ENCODE peak calls at places on chromosomes 13 and 19, in eight cellular contexts. One of them, this sample, is unnamed. For H3K4me1, the result is how much of the 10 kb centered on the place peaks cover.

GRCh38 chr19:4581381-4582111 is 22.1 kb upstream of the SEMA6B start:
- DNase-seq in naive thymus-derived CD4-positive, alpha-beta T cell: no peak
- DNase-seq in heart right ventricle: no peak
- DNase-seq in stomach: no peak
- DNase-seq in SJSA1: no peak
- DNase-seq in MM.1S: no peak
- DNase-seq in transverse colon: no peak
- DNase-seq in left lung: no peak
- DNase-seq in this sample: peak

GRCh38 chr19:54186934-54187381 is 2.4 kb downstream of the MBOAT7 start:
- DNase-seq in left lung: peak
- DNase-seq in MM.1S: no peak
- DNase-seq in heart right ventricle: no peak
- DNase-seq in naive thymus-derived CD4-positive, alpha-beta T cell: no peak
- DNase-seq in transverse colon: peak
- DNase-seq in stomach: peak
- DNase-seq in SJSA1: no peak
- DNase-seq in this sample: no peak

GRCh38 chr19:39631178-39631577 is 24.5 kb upstream of the LGALS16 start:
- DNase-seq in SJSA1: no peak
- DNase-seq in stomach: no peak
- DNase-seq in transverse colon: no peak
- DNase-seq in heart right ventricle: no peak
- DNase-seq in MM.1S: no peak
- DNase-seq in naive thymus-derived CD4-positive, alpha-beta T cell: no peak
- DNase-seq in left lung: no peak
- DNase-seq in this sample: no peak

GRCh38 chr13:108200781-108201398 is 14.4 kb downstream of the LIG4 start:
- DNase-seq in MM.1S: no peak
- DNase-seq in stomach: no peak
- DNase-seq in transverse colon: no peak
- DNase-seq in left lung: no peak
- DNase-seq in heart right ventricle: no peak
- DNase-seq in naive thymus-derived CD4-positive, alpha-beta T cell: no peak
- DNase-seq in SJSA1: peak
- DNase-seq in this sample: no peak

GRCh38 chr19:39506944-39507714 is 7.8 kb upstream of the SELENOV start:
- DNase-seq in stomach: no peak
- DNase-seq in left lung: no peak
- DNase-seq in transverse colon: no peak
- DNase-seq in naive thymus-derived CD4-positive, alpha-beta T cell: peak
- DNase-seq in MM.1S: no peak
- DNase-seq in SJSA1: peak
- DNase-seq in heart right ventricle: no peak
- DNase-seq in this sample: peak

GRCh38 chr19:33399745-33400681 is 26.5 kb downstream of the CEBPG start:
- DNase-seq in naive thymus-derived CD4-positive, alpha-beta T cell: no peak
- DNase-seq in left lung: peak
- DNase-seq in SJSA1: no peak
- DNase-seq in stomach: no peak
- DNase-seq in transverse colon: peak
- DNase-seq in MM.1S: no peak
- DNase-seq in heart right ventricle: no peak
- DNase-seq in this sample: no peak

GRCh38 chr19:47514151-47514868 is 553 bp downstream of the NAPA start:
- DNase-seq in stomach: peak
- DNase-seq in naive thymus-derived CD4-positive, alpha-beta T cell: no peak
- DNase-seq in MM.1S: peak
- DNase-seq in transverse colon: peak
- DNase-seq in SJSA1: no peak
- DNase-seq in heart right ventricle: no peak
- DNase-seq in left lung: peak
- DNase-seq in this sample: no peak

GRCh38 chr19:5046339-5047039 is 77.6 kb downstream of the KDM4B start:
- DNase-seq in naive thymus-derived CD4-positive, alpha-beta T cell: no peak
- DNase-seq in stomach: peak
- DNase-seq in heart right ventricle: no peak
- DNase-seq in left lung: peak
- DNase-seq in SJSA1: peak
- DNase-seq in MM.1S: no peak
- DNase-seq in transverse colon: peak
- DNase-seq in this sample: peak

GRCh38 chr13:40660270-40660669 is 6.2 kb downstream of the FOXO1 start:
- DNase-seq in transverse colon: no peak
- DNase-seq in heart right ventricle: no peak
- DNase-seq in left lung: no peak
- DNase-seq in naive thymus-derived CD4-positive, alpha-beta T cell: no peak
- DNase-seq in SJSA1: no peak
- DNase-seq in stomach: no peak
- DNase-seq in MM.1S: no peak
- DNase-seq in this sample: no peak

GRCh38 chr19:19606021-19606420 is 12.5 kb downstream of the PBX4 start:
- DNase-seq in heart right ventricle: no peak
- DNase-seq in SJSA1: no peak
- DNase-seq in left lung: peak
- DNase-seq in stomach: peak
- DNase-seq in naive thymus-derived CD4-positive, alpha-beta T cell: peak
- DNase-seq in transverse colon: peak
- DNase-seq in MM.1S: no peak
- DNase-seq in this sample: no peak

GRCh38 chr19:29872224-29872731 is 60.5 kb downstream of the CCNE1 start:
- DNase-seq in naive thymus-derived CD4-positive, alpha-beta T cell: peak
- DNase-seq in left lung: no peak
- DNase-seq in heart right ventricle: no peak
- DNase-seq in stomach: no peak
- DNase-seq in MM.1S: no peak
- DNase-seq in transverse colon: no peak
- DNase-seq in SJSA1: no peak
- DNase-seq in this sample: no peak

GRCh38 chr19:10228925-10229324 is 2.2 kb downstream of the S1PR2 start:
- DNase-seq in MM.1S: peak
- DNase-seq in naive thymus-derived CD4-positive, alpha-beta T cell: peak
- DNase-seq in SJSA1: no peak
- DNase-seq in heart right ventricle: no peak
- DNase-seq in left lung: no peak
- DNase-seq in stomach: no peak
- DNase-seq in transverse colon: no peak
- DNase-seq in this sample: peak

GRCh38 chr13:95607363-95607762 is 37.1 kb downstream of the DZIP1 start:
- DNase-seq in heart right ventricle: no peak
- DNase-seq in transverse colon: no peak
- DNase-seq in stomach: no peak
- DNase-seq in naive thymus-derived CD4-positive, alpha-beta T cell: no peak
- DNase-seq in left lung: no peak
- DNase-seq in SJSA1: no peak
- DNase-seq in MM.1S: no peak
- DNase-seq in this sample: no peak

GRCh38 chr13:105220063-105220462 is 1315.4 kb downstream of the EFNB2 start:
- DNase-seq in heart right ventricle: no peak
- DNase-seq in stomach: no peak
- DNase-seq in SJSA1: no peak
- DNase-seq in MM.1S: no peak
- DNase-seq in naive thymus-derived CD4-positive, alpha-beta T cell: no peak
- DNase-seq in left lung: no peak
- DNase-seq in transverse colon: no peak
- DNase-seq in this sample: no peak

GRCh38 chr19:4295972-4296771 is 6.0 kb downstream of the TMIGD2 start:
- DNase-seq in stomach: peak
- DNase-seq in SJSA1: no peak
- DNase-seq in naive thymus-derived CD4-positive, alpha-beta T cell: no peak
- DNase-seq in left lung: no peak
- DNase-seq in heart right ventricle: no peak
- DNase-seq in transverse colon: peak
- DNase-seq in MM.1S: no peak
- DNase-seq in this sample: peak

GRCh38 chr13:60754691-60755090 is 357.7 kb downstream of the TDRD3 start:
- DNase-seq in heart right ventricle: no peak
- DNase-seq in stomach: no peak
- DNase-seq in left lung: no peak
- DNase-seq in SJSA1: no peak
- DNase-seq in MM.1S: no peak
- DNase-seq in transverse colon: no peak
- DNase-seq in naive thymus-derived CD4-positive, alpha-beta T cell: no peak
- DNase-seq in this sample: no peak

GRCh38 chr13:60755380-60756163 is 358.6 kb downstream of the TDRD3 start:
- DNase-seq in transverse colon: no peak
- DNase-seq in left lung: no peak
- DNase-seq in stomach: no peak
- DNase-seq in heart right ventricle: no peak
- DNase-seq in naive thymus-derived CD4-positive, alpha-beta T cell: no peak
- DNase-seq in MM.1S: no peak
- DNase-seq in SJSA1: no peak
- DNase-seq in this sample: no peak

GRCh38 chr13:60754211-60754610 is 357.2 kb downstream of the TDRD3 start:
- DNase-seq in MM.1S: no peak
- DNase-seq in SJSA1: no peak
- DNase-seq in heart right ventricle: peak
- DNase-seq in naive thymus-derived CD4-positive, alpha-beta T cell: no peak
- DNase-seq in transverse colon: no peak
- DNase-seq in left lung: no peak
- DNase-seq in stomach: no peak
- DNase-seq in this sample: no peak

GRCh38 chr13:60757481-60757880 is 360.5 kb downstream of the TDRD3 start:
- DNase-seq in left lung: no peak
- DNase-seq in SJSA1: no peak
- DNase-seq in transverse colon: no peak
- DNase-seq in MM.1S: no peak
- DNase-seq in heart right ventricle: no peak
- DNase-seq in naive thymus-derived CD4-positive, alpha-beta T cell: no peak
- DNase-seq in stomach: no peak
- DNase-seq in this sample: no peak

GRCh38 chr13:60756306-60756705 is 359.3 kb downstream of the TDRD3 start:
- DNase-seq in left lung: no peak
- DNase-seq in heart right ventricle: no peak
- DNase-seq in transverse colon: no peak
- DNase-seq in SJSA1: no peak
- DNase-seq in naive thymus-derived CD4-positive, alpha-beta T cell: no peak
- DNase-seq in stomach: no peak
- DNase-seq in MM.1S: no peak
- DNase-seq in this sample: no peak
- H3K4me1 ChIP-seq in left lung: under half
- H3K4me1 ChIP-seq in heart right ventricle: under half
- H3K4me1 ChIP-seq in transverse colon: under half
- H3K4me1 ChIP-seq in SJSA1: under half
- H3K4me1 ChIP-seq in naive thymus-derived CD4-positive, alpha-beta T cell: under half
- H3K4me1 ChIP-seq in stomach: under half
- H3K4me1 ChIP-seq in MM.1S: under half
- H3K4me1 ChIP-seq in this sample: under half

GRCh38 chr13:30466358-30466714 is 600 bp upstream of the HMGB1 start:
- DNase-seq in heart right ventricle: no peak
- DNase-seq in MM.1S: peak
- DNase-seq in SJSA1: no peak
- DNase-seq in left lung: no peak
- DNase-seq in stomach: no peak
- DNase-seq in naive thymus-derived CD4-positive, alpha-beta T cell: no peak
- DNase-seq in transverse colon: no peak
- DNase-seq in this sample: peak
- H3K4me3 ChIP-seq in heart right ventricle: no peak
- H3K4me3 ChIP-seq in MM.1S: peak
- H3K4me3 ChIP-seq in SJSA1: peak
- H3K4me3 ChIP-seq in left lung: peak
- H3K4me3 ChIP-seq in stomach: peak
- H3K4me3 ChIP-seq in naive thymus-derived CD4-positive, alpha-beta T cell: no peak
- H3K4me3 ChIP-seq in transverse colon: peak
- H3K4me3 ChIP-seq in this sample: peak

GRCh38 chr19:2122251-2122650 is 25.5 kb downstream of the IZUMO4 start:
- DNase-seq in heart right ventricle: no peak
- DNase-seq in MM.1S: no peak
- DNase-seq in left lung: no peak
- DNase-seq in SJSA1: no peak
- DNase-seq in transverse colon: no peak
- DNase-seq in naive thymus-derived CD4-positive, alpha-beta T cell: no peak
- DNase-seq in stomach: no peak
- DNase-seq in this sample: no peak

GRCh38 chr19:2120821-2121220 is 24.1 kb downstream of the IZUMO4 start:
- DNase-seq in SJSA1: no peak
- DNase-seq in transverse colon: no peak
- DNase-seq in left lung: no peak
- DNase-seq in heart right ventricle: peak
- DNase-seq in MM.1S: no peak
- DNase-seq in stomach: no peak
- DNase-seq in naive thymus-derived CD4-positive, alpha-beta T cell: no peak
- DNase-seq in this sample: no peak

GRCh38 chr19:2122982-2123381 is 26.3 kb downstream of the IZUMO4 start:
- DNase-seq in naive thymus-derived CD4-positive, alpha-beta T cell: no peak
- DNase-seq in SJSA1: no peak
- DNase-seq in stomach: no peak
- DNase-seq in heart right ventricle: no peak
- DNase-seq in left lung: no peak
- DNase-seq in MM.1S: no peak
- DNase-seq in transverse colon: no peak
- DNase-seq in this sample: no peak

GRCh38 chr19:2119916-2120785 is 23.4 kb downstream of the IZUMO4 start:
- DNase-seq in left lung: no peak
- DNase-seq in transverse colon: no peak
- DNase-seq in heart right ventricle: peak
- DNase-seq in stomach: no peak
- DNase-seq in MM.1S: no peak
- DNase-seq in naive thymus-derived CD4-positive, alpha-beta T cell: no peak
- DNase-seq in SJSA1: no peak
- DNase-seq in this sample: no peak

GRCh38 chr19:2121416-2122051 is 24.8 kb downstream of the IZUMO4 start:
- DNase-seq in SJSA1: no peak
- DNase-seq in MM.1S: no peak
- DNase-seq in transverse colon: no peak
- DNase-seq in heart right ventricle: no peak
- DNase-seq in left lung: no peak
- DNase-seq in stomach: no peak
- DNase-seq in naive thymus-derived CD4-positive, alpha-beta T cell: no peak
- DNase-seq in this sample: no peak
- H3K27ac ChIP-seq in SJSA1: no peak
- H3K27ac ChIP-seq in MM.1S: no peak
- H3K27ac ChIP-seq in transverse colon: no peak
- H3K27ac ChIP-seq in heart right ventricle: no peak
- H3K27ac ChIP-seq in left lung: no peak
- H3K27ac ChIP-seq in stomach: no peak
- H3K27ac ChIP-seq in naive thymus-derived CD4-positive, alpha-beta T cell: no peak
- H3K27ac ChIP-seq in this sample: no peak

GRCh38 chr13:33628662-33629061 is 189.3 kb upstream of the RFC3 start:
- DNase-seq in heart right ventricle: no peak
- DNase-seq in SJSA1: no peak
- DNase-seq in transverse colon: no peak
- DNase-seq in naive thymus-derived CD4-positive, alpha-beta T cell: no peak
- DNase-seq in stomach: no peak
- DNase-seq in left lung: no peak
- DNase-seq in MM.1S: no peak
- DNase-seq in this sample: no peak
- H3K4me1 ChIP-seq in heart right ventricle: under half
- H3K4me1 ChIP-seq in SJSA1: under half
- H3K4me1 ChIP-seq in transverse colon: under half
- H3K4me1 ChIP-seq in naive thymus-derived CD4-positive, alpha-beta T cell: under half
- H3K4me1 ChIP-seq in stomach: under half
- H3K4me1 ChIP-seq in left lung: under half
- H3K4me1 ChIP-seq in MM.1S: under half
- H3K4me1 ChIP-seq in this sample: under half

This sample was measured in OCI-LY7.